ENCODE peak calls at places on chromosomes 12 and 14, in six cellular contexts. One of them, this sample, is unnamed.

GRCh38 chr12:23895792-23896218 is 53.7 kb downstream of the SOX5 start:
- DNase-seq in IMR-90: no peak
- DNase-seq in endodermal cell: peak; percentile 74
- DNase-seq in H9: peak; percentile 67
- DNase-seq in hepatocyte: no peak
- DNase-seq in testis: no peak
- DNase-seq in this sample: no peak

GRCh38 chr14:52043690-52044089 is 25.2 kb downstream of the NID2 start:
- DNase-seq in hepatocyte: peak; percentile 52
- DNase-seq in IMR-90: peak; percentile 23
- DNase-seq in H9: peak; percentile 74
- DNase-seq in testis: peak; percentile 43
- DNase-seq in endodermal cell: peak; percentile 85
- DNase-seq in this sample: no peak

GRCh38 chr12:857611-858010 is 91.9 kb downstream of the RAD52 start:
- DNase-seq in hepatocyte: no peak
- DNase-seq in H9: no peak
- DNase-seq in IMR-90: peak; percentile 82
- DNase-seq in testis: no peak
- DNase-seq in endodermal cell: no peak
- DNase-seq in this sample: peak; percentile 42

GRCh38 chr12:122842505-122843405 is 7.5 kb downstream of the HIP1R start:
- DNase-seq in hepatocyte: peak; percentile 5
- DNase-seq in endodermal cell: peak; percentile 61
- DNase-seq in testis: no peak
- DNase-seq in H9: peak; percentile 44
- DNase-seq in IMR-90: no peak
- DNase-seq in this sample: no peak

GRCh38 chr14:60430276-60430675 is 55.6 kb downstream of the C14orf39 start:
- DNase-seq in hepatocyte: no peak
- DNase-seq in endodermal cell: no peak
- DNase-seq in H9: no peak
- DNase-seq in IMR-90: no peak
- DNase-seq in testis: no peak
- DNase-seq in this sample: no peak

GRCh38 chr12:42402821-42403411 is 76.9 kb downstream of the PPHLN1 start:
- DNase-seq in endodermal cell: no peak
- DNase-seq in testis: no peak
- DNase-seq in hepatocyte: no peak
- DNase-seq in H9: no peak
- DNase-seq in IMR-90: no peak
- DNase-seq in this sample: no peak

GRCh38 chr12:58781609-58782008 is 138.7 kb downstream of the LRIG3 start:
- DNase-seq in IMR-90: no peak
- DNase-seq in hepatocyte: no peak
- DNase-seq in H9: no peak
- DNase-seq in testis: peak; percentile 50
- DNase-seq in endodermal cell: no peak
- DNase-seq in this sample: no peak

GRCh38 chr12:81758421-81759214 is 532 bp downstream of the PPFIA2 start:
- DNase-seq in IMR-90: no peak
- DNase-seq in testis: peak; percentile 53
- DNase-seq in H9: peak; percentile 69
- DNase-seq in hepatocyte: peak; percentile 54
- DNase-seq in endodermal cell: peak; percentile 87
- DNase-seq in this sample: no peak

GRCh38 chr12:2641209-2641608 is 153.6 kb upstream of the FKBP4 start:
- DNase-seq in testis: no peak
- DNase-seq in IMR-90: peak; percentile 30
- DNase-seq in hepatocyte: peak; percentile 23
- DNase-seq in endodermal cell: peak; percentile 93
- DNase-seq in H9: peak; percentile 82
- DNase-seq in this sample: no peak

GRCh38 chr12:96235497-96235826 is 41.3 kb downstream of the ELK3 start:
- DNase-seq in IMR-90: no peak
- DNase-seq in endodermal cell: peak; percentile 55
- DNase-seq in hepatocyte: no peak
- DNase-seq in testis: no peak
- DNase-seq in H9: no peak
- DNase-seq in this sample: no peak

GRCh38 chr12:4526923-4527546 is 11.7 kb upstream of the RAD51AP1 start:
- DNase-seq in hepatocyte: no peak
- DNase-seq in endodermal cell: no peak
- DNase-seq in testis: no peak
- DNase-seq in IMR-90: peak; percentile 16
- DNase-seq in H9: no peak
- DNase-seq in this sample: no peak
- TF ChIP-seq CTCF in hepatocyte: peak; percentile 65
- TF ChIP-seq CTCF in endodermal cell: peak; percentile 98
- TF ChIP-seq CTCF in testis: peak; percentile 69
- TF ChIP-seq CTCF in IMR-90: peak; percentile 52
- TF ChIP-seq CTCF in H9: peak; percentile 79
- TF ChIP-seq CTCF in this sample: peak; percentile 54

DNA sequence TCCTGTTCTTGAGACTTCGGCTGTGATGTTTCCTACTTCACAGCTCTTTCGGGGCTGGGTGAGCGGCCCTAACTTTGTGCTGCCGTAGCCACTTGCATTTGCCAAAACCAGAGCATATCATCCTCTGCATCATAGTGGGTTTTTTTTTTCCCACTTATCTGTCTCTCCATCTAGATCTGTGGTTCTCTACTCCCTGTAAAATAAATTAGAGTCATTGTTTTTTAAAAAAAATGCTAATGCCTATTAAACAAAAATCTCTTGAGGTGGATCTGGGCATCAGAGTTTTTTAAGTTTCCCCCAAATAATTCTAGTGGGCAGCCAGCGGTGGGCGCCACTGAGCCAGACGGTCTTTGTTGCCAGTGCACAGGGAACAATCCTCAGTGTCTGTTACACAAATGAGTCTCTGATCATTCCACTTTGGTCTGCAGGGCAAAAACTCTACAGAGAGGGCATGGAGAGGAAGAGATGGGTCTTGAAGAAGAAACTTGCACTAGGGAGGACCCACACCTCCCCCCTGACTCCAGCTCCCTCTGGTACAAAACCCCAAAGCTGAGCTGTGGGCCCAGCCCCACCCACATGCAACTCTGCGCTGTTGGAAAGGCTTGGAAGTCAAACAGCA is 62.4 kb upstream of the BCL2L14 start:
- DNase-seq in H9: peak; percentile 63
- DNase-seq in testis: no peak
- DNase-seq in hepatocyte: no peak
- DNase-seq in endodermal cell: peak; percentile 73
- DNase-seq in IMR-90: no peak
- DNase-seq in this sample: no peak
- H3K27ac ChIP-seq in H9: peak overlapping the region; percentile 28
- H3K27ac ChIP-seq in testis: no peak overlapping the region
- H3K27ac ChIP-seq in hepatocyte: no peak overlapping the region
- H3K27ac ChIP-seq in endodermal cell: no peak overlapping the region
- H3K27ac ChIP-seq in IMR-90: no peak overlapping the region
- H3K27ac ChIP-seq in this sample: no peak overlapping the region

GRCh38 chr12:56565510-56566101 is 44.0 kb downstream of the RBMS2 start:
- DNase-seq in endodermal cell: peak; percentile 77
- DNase-seq in IMR-90: peak; percentile 77
- DNase-seq in H9: peak; percentile 80
- DNase-seq in hepatocyte: peak; percentile 90
- DNase-seq in testis: peak; percentile 80
- DNase-seq in this sample: peak; percentile 66
- TF ChIP-seq CTCF in endodermal cell: no peak
- TF ChIP-seq CTCF in IMR-90: no peak
- TF ChIP-seq CTCF in H9: no peak
- TF ChIP-seq CTCF in hepatocyte: no peak
- TF ChIP-seq CTCF in testis: no peak
- TF ChIP-seq CTCF in this sample: peak; percentile 11

GRCh38 chr14:21264025-21264801 is 5.0 kb downstream of the HNRNPC start:
- DNase-seq in IMR-90: peak; percentile 91
- DNase-seq in endodermal cell: no peak
- DNase-seq in hepatocyte: no peak
- DNase-seq in testis: no peak
- DNase-seq in H9: no peak
- DNase-seq in this sample: peak; percentile 45
- H3K27ac ChIP-seq in IMR-90: no peak overlapping the region
- H3K27ac ChIP-seq in endodermal cell: no peak overlapping the region
- H3K27ac ChIP-seq in hepatocyte: peak overlapping the region; percentile 50
- H3K27ac ChIP-seq in testis: no peak overlapping the region
- H3K27ac ChIP-seq in H9: no peak overlapping the region
- H3K27ac ChIP-seq in this sample: peak overlapping the region; percentile 63

DNA sequence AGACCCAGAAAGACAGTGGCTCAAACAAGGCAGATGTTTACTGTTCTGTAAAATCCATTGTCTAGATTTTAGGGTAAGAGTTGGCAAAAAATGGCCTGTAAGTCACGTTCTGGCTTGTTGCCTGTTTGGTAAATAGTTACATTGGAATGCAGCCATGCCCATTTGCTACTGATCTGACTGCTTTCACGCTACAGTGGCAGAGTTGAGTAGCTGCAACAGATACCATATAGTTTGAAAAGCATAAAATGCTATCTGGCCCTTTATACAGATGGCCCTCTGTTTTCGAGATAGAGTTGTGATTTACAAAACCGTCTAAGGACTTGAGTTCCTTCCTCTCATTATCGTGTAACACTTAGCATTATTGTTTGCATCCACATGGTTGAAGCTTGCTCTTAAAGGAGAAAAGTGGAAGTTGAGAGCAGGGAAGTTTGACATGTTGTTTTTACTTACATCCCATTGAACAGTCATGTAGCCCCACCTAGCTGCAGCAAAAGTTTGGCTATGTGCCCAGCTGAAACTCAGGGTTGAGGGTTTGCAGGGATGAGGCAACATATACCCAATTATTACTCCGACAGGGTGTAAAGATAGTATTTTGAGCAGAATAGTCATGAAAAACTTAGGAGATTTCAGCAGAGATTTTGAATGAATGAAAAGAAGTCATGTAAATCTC is 11.3 kb upstream of the SCFD1 start:
- DNase-seq in endodermal cell: no peak
- DNase-seq in hepatocyte: peak; percentile 50
- DNase-seq in H9: no peak
- DNase-seq in IMR-90: peak; percentile 81
- DNase-seq in testis: no peak
- DNase-seq in this sample: peak; percentile 47
- TF ChIP-seq CTCF in endodermal cell: peak; percentile 67
- TF ChIP-seq CTCF in hepatocyte: peak; percentile 34
- TF ChIP-seq CTCF in H9: peak; percentile 38
- TF ChIP-seq CTCF in IMR-90: peak; percentile 53
- TF ChIP-seq CTCF in testis: no peak
- TF ChIP-seq CTCF in this sample: peak; percentile 46

DNA sequence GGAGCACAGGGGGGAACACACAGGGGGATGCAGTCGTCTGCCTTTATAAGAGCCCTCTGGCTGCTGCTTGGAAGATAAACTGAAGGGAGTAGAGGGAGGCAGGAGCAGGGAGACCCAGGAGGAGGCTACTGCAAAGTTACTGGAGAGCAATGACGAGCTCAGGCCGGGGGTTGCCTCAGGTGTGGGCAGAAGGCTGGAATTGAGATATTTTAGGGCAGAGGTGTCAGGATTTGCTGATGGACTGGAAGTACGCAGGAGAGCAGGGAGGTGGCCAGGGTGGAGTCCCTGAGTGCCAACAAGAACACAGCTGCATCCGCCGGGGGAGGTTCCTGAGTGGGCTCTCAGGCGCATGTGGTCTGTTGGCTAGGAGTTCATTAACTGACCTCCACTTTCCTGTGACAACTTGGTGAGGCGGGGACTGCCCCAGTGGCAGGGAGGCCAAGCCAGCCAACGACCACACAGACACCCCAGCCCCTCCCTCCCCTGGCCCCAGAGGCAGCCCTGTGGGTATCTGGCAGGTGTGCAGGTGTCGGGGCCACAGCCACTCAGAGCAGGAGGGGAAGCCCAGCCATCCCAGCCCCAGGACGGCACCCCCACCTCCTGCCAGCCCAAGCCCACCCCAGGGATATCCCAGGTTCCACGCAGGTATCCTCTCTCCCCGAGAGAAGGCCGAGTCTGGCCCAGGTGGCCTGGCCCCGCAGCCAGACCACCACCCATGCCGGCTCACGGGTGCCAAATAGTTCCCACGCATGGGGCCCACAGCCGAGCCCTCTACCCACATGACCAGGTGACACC is 85.4 kb downstream of the NCOR2 start:
- DNase-seq in IMR-90: no peak
- DNase-seq in testis: no peak
- DNase-seq in H9: no peak
- DNase-seq in endodermal cell: no peak
- DNase-seq in hepatocyte: no peak
- DNase-seq in this sample: no peak
- H3K27ac ChIP-seq in IMR-90: no peak overlapping the region
- H3K27ac ChIP-seq in testis: no peak overlapping the region
- H3K27ac ChIP-seq in H9: no peak overlapping the region
- H3K27ac ChIP-seq in endodermal cell: no peak overlapping the region
- H3K27ac ChIP-seq in hepatocyte: no peak overlapping the region
- H3K27ac ChIP-seq in this sample: no peak overlapping the region